ENCODE peak calls at places on chromosomes 2 and 18, in four cellular contexts. A, Q, G and K are unnamed samples.

GRCh38 chr18:59779979-59780378 is 82.8 kb upstream of the CCBE1 start:
- DNase-seq in Q (peak), A (peak), G (peak), K (peak)

GRCh38 chr2:204453730-204454167 is 91.5 kb upstream of the PARD3B start:
- DNase-seq in Q (no peak), A (no peak), G (peak), K (peak)

GRCh38 chr2:169716938-169717690 is 16.5 kb upstream of the KLHL23 start:
- DNase-seq in Q (peak), A (no peak), G (no peak), K (no peak)

GRCh38 chr18:57768557-57769326 is 34.4 kb downstream of the ATP8B1 start:
- DNase-seq in G (peak), A (peak), Q (peak), K (peak)

GRCh38 chr2:171712051-171712450 is 24.8 kb downstream of the DYNC1I2 start:
- DNase-seq in A (peak), Q (peak), G (peak), K (peak)

GRCh38 chr18:56381151-56381550 is 257.2 kb downstream of the TXNL1 start:
- DNase-seq in Q (no peak), A (no peak), G (no peak), K (no peak)

GRCh38 chr2:64609229-64609994 is 44.3 kb downstream of the SERTAD2 start:
- DNase-seq in G (peak), Q (peak), A (no peak), K (peak)

GRCh38 chr18:36157441-36157840 is 27.7 kb downstream of the ELP2 start:
- DNase-seq in Q (peak), G (no peak), A (peak), K (no peak)

GRCh38 chr2:109660046-109660860 is 46.1 kb downstream of the SOWAHC start:
- DNase-seq in G (no peak), Q (no peak), A (no peak), K (peak)

GRCh38 chr2:223563462-223563861 is 38.7 kb downstream of the SCG2 start:
- DNase-seq in G (peak), Q (peak), A (peak), K (peak)

GRCh38 chr18:74387362-74387761 is 69.7 kb downstream of the DIPK1C start:
- DNase-seq in Q (no peak), G (no peak), A (no peak), K (no peak)

GRCh38 chr2:133599813-133600212 is 31.6 kb upstream of the NCKAP5 start:
- DNase-seq in Q (no peak), A (no peak), G (no peak), K (peak)

GRCh38 chr2:133598769-133599168 is 30.5 kb upstream of the NCKAP5 start:
- DNase-seq in G (no peak), A (no peak), Q (no peak), K (no peak)

GRCh38 chr2:133602538-133602937 is 34.3 kb upstream of the NCKAP5 start:
- DNase-seq in A (no peak), Q (no peak), G (peak), K (peak)

GRCh38 chr2:133599211-133599610 is 30.9 kb upstream of the NCKAP5 start:
- DNase-seq in G (no peak), Q (no peak), A (no peak), K (no peak)

DNA sequence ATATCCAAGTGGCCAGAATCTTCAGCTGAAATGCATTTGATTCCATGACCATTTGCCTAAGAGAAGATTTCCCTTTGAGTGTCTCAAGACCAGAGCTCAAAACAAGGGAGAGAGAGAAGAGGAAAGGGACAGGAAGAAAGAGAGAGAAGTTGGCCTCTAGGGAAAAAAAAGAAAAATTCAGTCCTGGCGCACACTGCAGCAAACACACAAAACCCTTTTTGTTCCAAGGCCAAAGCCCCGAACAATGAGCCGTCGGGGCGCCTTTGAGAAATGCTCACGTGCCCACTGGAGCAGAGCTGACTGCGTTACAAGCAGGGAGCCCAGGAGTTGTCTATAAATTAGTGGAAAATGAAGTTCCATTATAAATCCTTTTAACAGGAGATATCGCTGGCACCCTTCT is 32.0 kb upstream of the NCKAP5 start:
- DNase-seq in A (no peak), G (no peak), Q (no peak), K (no peak)
- H3K4me2 ChIP-seq in A (no peak), G (no peak), Q (no peak), K (no peak)

GRCh38 chr2:208101716-208102631 is 22.4 kb downstream of the CRYGD start:
- DNase-seq in G (peak), A (peak), Q (peak), K (peak)
- TF ChIP-seq CTCF in G (peak), A (peak), Q (peak), K (peak)

GRCh38 chr2:176088937-176089842 is 3.3 kb upstream of the HOXD13 start:
- DNase-seq in A (no peak), G (no peak), Q (no peak), K (peak)

GRCh38 chr2:176085861-176086771 is 2.4 kb upstream of the EVX2 start:
- DNase-seq in Q (peak), A (no peak), G (peak), K (peak)

GRCh38 chr2:176087330-176088047 is 3.7 kb upstream of the EVX2 start:
- DNase-seq in G (no peak), Q (no peak), A (no peak), K (peak)

GRCh38 chr2:176089843-176090395 is 2.6 kb upstream of the HOXD13 start:
- DNase-seq in Q (no peak), A (no peak), G (no peak), K (peak)

DNA sequence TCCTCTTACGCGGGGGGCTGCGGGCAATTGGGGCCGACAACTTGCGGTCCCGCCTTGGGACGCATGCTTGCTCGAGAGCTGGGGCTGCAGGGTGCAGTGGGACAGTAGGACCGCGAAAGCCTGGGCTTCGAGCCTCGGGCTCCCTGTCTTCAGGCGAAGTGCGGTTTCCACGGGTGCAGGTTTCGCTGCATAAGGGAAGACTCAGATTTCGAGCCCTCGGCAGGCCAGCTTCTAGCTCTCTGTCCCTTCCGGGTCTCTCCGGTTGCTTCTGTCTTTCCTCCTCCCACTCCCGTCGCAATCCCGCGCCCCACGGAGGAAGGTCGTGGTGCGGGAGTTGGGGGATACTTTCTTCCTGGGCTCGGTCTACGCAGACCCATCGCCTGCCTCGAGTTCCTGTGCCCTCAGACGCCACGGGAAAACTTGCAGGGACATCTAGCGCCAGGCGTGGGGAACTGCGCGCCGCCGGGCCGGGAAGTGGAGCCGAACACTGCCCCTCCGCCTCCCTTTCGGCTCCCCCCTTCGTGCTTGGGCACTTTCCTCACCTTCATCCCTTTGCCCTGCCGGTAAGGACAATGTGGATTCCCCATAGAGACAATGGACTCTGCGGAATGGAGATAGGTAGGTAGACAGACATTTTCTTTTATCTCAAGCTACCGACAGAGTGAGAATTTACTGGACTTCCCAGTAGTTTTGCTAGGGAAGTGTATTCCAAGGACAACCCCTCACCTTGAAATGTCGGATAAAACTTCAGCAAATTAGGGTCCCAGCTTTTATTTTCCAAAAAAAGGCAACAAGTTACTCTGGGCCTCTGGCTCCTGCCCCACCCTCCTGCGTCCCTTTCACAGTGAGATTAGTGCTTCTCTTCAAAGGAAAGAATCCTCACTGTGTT is 4.2 kb upstream of the HOXD13 start:
- DNase-seq in A (no peak), G (peak), Q (peak), K (peak)
- H2AFZ ChIP-seq in A (peak), G (no peak), Q (peak), K (peak)

GRCh38 chr18:78639597-78639950 is 340.0 kb upstream of the SALL3 start:
- DNase-seq in G (no peak), Q (no peak), A (no peak), K (no peak)

GRCh38 chr18:78643981-78644380 is 335.6 kb upstream of the SALL3 start:
- DNase-seq in A (no peak), G (no peak), Q (no peak), K (peak)

GRCh38 chr18:78642561-78643398 is 336.8 kb upstream of the SALL3 start:
- DNase-seq in A (no peak), Q (no peak), G (no peak), K (peak)

GRCh38 chr18:78640596-78640995 is 339.0 kb upstream of the SALL3 start:
- DNase-seq in G (no peak), Q (no peak), A (no peak), K (no peak)

DNA sequence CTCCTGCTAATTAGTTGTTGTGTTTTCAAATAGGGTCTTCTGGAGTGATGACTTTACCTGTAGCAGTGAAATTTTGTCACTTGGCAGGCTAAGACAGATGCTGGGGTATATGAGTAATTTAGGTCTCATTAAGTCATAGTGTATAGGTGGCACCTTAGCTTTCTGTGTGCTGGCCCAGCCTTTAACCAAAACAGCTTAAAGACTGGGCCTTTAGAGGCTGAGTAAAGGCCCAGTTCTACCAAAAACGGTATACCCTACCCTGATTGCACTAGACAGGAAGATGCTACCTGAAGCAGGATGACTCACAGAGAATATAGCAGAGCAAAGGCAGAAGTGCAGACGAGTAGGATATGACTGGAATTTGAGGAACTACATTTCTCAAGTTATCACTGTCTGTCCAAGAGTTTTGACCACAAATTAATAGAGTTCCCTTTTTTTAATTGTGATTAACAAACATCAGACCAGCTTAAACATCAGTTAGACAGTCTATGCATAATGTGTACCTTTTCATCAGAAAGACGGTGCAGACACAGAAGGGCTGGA is 337.9 kb upstream of the SALL3 start:
- DNase-seq in A (no peak), Q (no peak), G (no peak), K (peak)
- H3K4me2 ChIP-seq in A (no peak), Q (no peak), G (no peak), K (no peak)

GRCh38 chr18:6401687-6402086 is 13.0 kb downstream of the L3MBTL4 start:
- DNase-seq in Q (no peak), G (no peak), A (no peak), K (no peak)
- TF ChIP-seq CTCF in Q (peak), G (no peak), A (no peak), K (no peak)

GRCh38 chr2:209985879-209986278 is 16.6 kb upstream of the RPE start:
- DNase-seq in Q (no peak), A (no peak), G (no peak), K (no peak)

GRCh38 chr2:209990838-209991237 is 11.6 kb upstream of the RPE start:
- DNase-seq in G (no peak), Q (no peak), A (no peak), K (no peak)

GRCh38 chr2:209988010-209988409 is 14.4 kb upstream of the RPE start:
- DNase-seq in Q (no peak), G (no peak), A (no peak), K (no peak)

GRCh38 chr2:209984291-209984690 is 18.1 kb upstream of the RPE start:
- DNase-seq in G (no peak), Q (no peak), A (no peak), K (no peak)

GRCh38 chr2:209986405-209986804 is 16.0 kb upstream of the RPE start:
- DNase-seq in A (peak), G (no peak), Q (no peak), K (no peak)
- H2AFZ ChIP-seq in A (peak), G (no peak), Q (no peak), K (no peak)

GRCh38 chr2:54928719-54929118 is 121.5 kb downstream of the RTN4 start:
- DNase-seq in G (no peak), A (no peak), Q (no peak), K (no peak)
- H3K4me2 ChIP-seq in G (no peak), A (no peak), Q (no peak), K (no peak)